ENCODE peak calls at places on chromosomes 13 and 19, in ten cellular contexts. K, I, E, F, Y, X, M, P, T and U are unnamed samples.

GRCh38 chr19:372306-372890 is 27.8 kb upstream of the MIER2 start:
- DNase-seq in F (no peak), E (no peak), P (peak), Y (no peak), T (no peak), X (no peak), M (peak), I (no peak), K (no peak), U (no peak)

GRCh38 chr19:33388817-33389573 is 15.5 kb downstream of the CEBPG start:
- DNase-seq in P (no peak), K (no peak), F (no peak), I (no peak), X (no peak), T (no peak), M (no peak), Y (no peak), E (no peak), U (no peak)

GRCh38 chr13:83281666-83282065 is 600.6 kb downstream of the SLITRK1 start:
- DNase-seq in F (no peak), M (no peak), E (no peak), X (no peak), Y (no peak), P (no peak), K (no peak), T (no peak), I (no peak), U (no peak)

GRCh38 chr19:45154064-45154827 is 6.5 kb downstream of the NKPD1 start:
- DNase-seq in K (no peak), T (no peak), X (no peak), M (no peak), P (no peak), I (peak), F (peak), E (no peak), Y (no peak), U (no peak)

GRCh38 chr19:703651-704446 is 4.9 kb upstream of the PALM start:
- DNase-seq in K (peak), I (peak), P (no peak), Y (peak), X (peak), F (peak), E (peak), M (peak), T (peak), U (peak)

GRCh38 chr19:42412223-42412622 is 15.0 kb downstream of the LIPE start:
- DNase-seq in M (peak), F (no peak), I (peak), T (no peak), E (no peak), X (no peak), K (no peak), P (no peak), Y (no peak), U (peak)

GRCh38 chr19:17562097-17562496 is 6.6 kb downstream of the COLGALT1 start:
- DNase-seq in M (no peak), I (no peak), K (no peak), E (no peak), X (no peak), Y (no peak), T (no peak), F (no peak), P (no peak), U (no peak)

GRCh38 chr13:30806784-30807183 is 71.4 kb downstream of the ALOX5AP start:
- DNase-seq in I (no peak), P (peak), M (no peak), X (no peak), T (no peak), E (no peak), Y (no peak), K (no peak), F (peak), U (no peak)

GRCh38 chr13:50993908-50994307 is 84.3 kb downstream of the RNASEH2B start:
- DNase-seq in Y (no peak), X (no peak), E (no peak), F (no peak), K (no peak), M (no peak), T (no peak), I (no peak), P (no peak), U (no peak)

GRCh38 chr19:14530005-14530348 is 583 bp downstream of the TECR start:
- DNase-seq in I (no peak), Y (peak), F (peak), X (no peak), T (no peak), K (no peak), P (no peak), E (no peak), M (no peak), U (no peak)

GRCh38 chr13:39811051-39811450 is 155.6 kb downstream of the COG6 start:
- DNase-seq in P (no peak), E (no peak), K (no peak), Y (no peak), T (no peak), X (no peak), I (no peak), M (no peak), F (no peak), U (no peak)

GRCh38 chr13:81184556-81185265 is 843.8 kb upstream of the SPRY2 start:
- DNase-seq in Y (no peak), P (no peak), E (no peak), I (no peak), X (no peak), F (no peak), T (no peak), K (no peak), M (no peak), U (no peak)

GRCh38 chr19:6495947-6496346 is 6.2 kb downstream of the TUBB4A start:
- DNase-seq in F (no peak), I (no peak), P (no peak), E (no peak), M (no peak), K (no peak), X (no peak), T (no peak), Y (no peak), U (no peak)

GRCh38 chr13:71624641-71625040 is 242.4 kb downstream of the DACH1 start:
- DNase-seq in E (no peak), P (no peak), T (no peak), I (no peak), X (no peak), Y (no peak), F (no peak), M (no peak), K (no peak), U (no peak)

GRCh38 chr19:14120497-14120780 is 2.9 kb upstream of the PRKACA start:
- DNase-seq in Y (no peak), X (no peak), K (no peak), P (no peak), I (no peak), T (no peak), F (no peak), E (no peak), M (no peak), U (no peak)

GRCh38 chr13:68715651-68716050 is 1392.0 kb upstream of the ATXN8OS start:
- DNase-seq in X (no peak), I (no peak), Y (no peak), M (no peak), T (no peak), P (no peak), F (no peak), E (no peak), K (no peak), U (no peak)

GRCh38 chr13:98970293-98970692 is 7.6 kb downstream of the DOCK9 start:
- DNase-seq in X (no peak), F (no peak), E (no peak), Y (no peak), M (no peak), P (no peak), T (no peak), I (no peak), K (no peak), U (no peak)

GRCh38 chr13:53445682-53446081 is 417.1 kb downstream of the OLFM4 start:
- DNase-seq in Y (no peak), E (no peak), I (no peak), T (no peak), K (no peak), F (no peak), P (no peak), X (no peak), M (no peak), U (no peak)

GRCh38 chr13:66558511-66558910 is 671.6 kb downstream of the PCDH9 start:
- DNase-seq in P (no peak), I (no peak), X (no peak), Y (no peak), E (no peak), M (no peak), K (no peak), F (no peak), T (no peak), U (no peak)

GRCh38 chr19:38808741-38809140 is 4.0 kb downstream of the LGALS4 start:
- DNase-seq in X (no peak), T (no peak), E (no peak), Y (no peak), I (no peak), P (no peak), K (no peak), M (no peak), F (no peak), U (no peak)